ENCODE peak calls at places on chromosomes 16 and 17, in six cellular contexts. One of them, this sample, is unnamed.

GRCh38 chr16:16183562-16183961 is 39.7 kb downstream of the ABCC6 start:
- DNase-seq in cardiac fibroblast: no peak
- DNase-seq in suprapubic skin: no peak
- DNase-seq in heart left ventricle: no peak
- DNase-seq in AG04450: no peak
- DNase-seq in ovary: no peak
- DNase-seq in this sample: no peak

GRCh38 chr17:65463242-65463641 is 98.2 kb downstream of the AXIN2 start:
- DNase-seq in cardiac fibroblast: peak
- DNase-seq in suprapubic skin: no peak
- DNase-seq in heart left ventricle: peak
- DNase-seq in AG04450: no peak
- DNase-seq in ovary: no peak
- DNase-seq in this sample: no peak

GRCh38 chr17:55200904-55201608 is 63.7 kb upstream of the HLF start:
- DNase-seq in cardiac fibroblast: no peak
- DNase-seq in suprapubic skin: no peak
- DNase-seq in heart left ventricle: no peak
- DNase-seq in AG04450: no peak
- DNase-seq in ovary: no peak
- DNase-seq in this sample: no peak

GRCh38 chr17:17303847-17304490 is 796 bp downstream of the NT5M start:
- DNase-seq in cardiac fibroblast: no peak
- DNase-seq in suprapubic skin: no peak
- DNase-seq in heart left ventricle: no peak
- DNase-seq in AG04450: no peak
- DNase-seq in ovary: peak
- DNase-seq in this sample: no peak

GRCh38 chr16:68072038-68072695 is 13.0 kb upstream of the NFATC3 start:
- DNase-seq in cardiac fibroblast: peak
- DNase-seq in suprapubic skin: no peak
- DNase-seq in heart left ventricle: no peak
- DNase-seq in AG04450: no peak
- DNase-seq in ovary: peak
- DNase-seq in this sample: no peak

GRCh38 chr17:1298616-1299015 is 19.2 kb downstream of the TRARG1 start:
- DNase-seq in cardiac fibroblast: no peak
- DNase-seq in suprapubic skin: no peak
- DNase-seq in heart left ventricle: no peak
- DNase-seq in AG04450: no peak
- DNase-seq in ovary: no peak
- DNase-seq in this sample: peak

GRCh38 chr17:50767030-50767429 is 288 bp downstream of the ANKRD40CL start:
- DNase-seq in cardiac fibroblast: no peak
- DNase-seq in suprapubic skin: no peak
- DNase-seq in heart left ventricle: no peak
- DNase-seq in AG04450: no peak
- DNase-seq in ovary: no peak
- DNase-seq in this sample: no peak

GRCh38 chr17:66625321-66625767 is 209.6 kb upstream of the CACNG5 start:
- DNase-seq in cardiac fibroblast: peak
- DNase-seq in suprapubic skin: no peak
- DNase-seq in heart left ventricle: no peak
- DNase-seq in AG04450: no peak
- DNase-seq in ovary: no peak
- DNase-seq in this sample: no peak

GRCh38 chr17:42878123-42878880 is 22.3 kb upstream of the G6PC1 start:
- DNase-seq in cardiac fibroblast: no peak
- DNase-seq in suprapubic skin: no peak
- DNase-seq in heart left ventricle: no peak
- DNase-seq in AG04450: no peak
- DNase-seq in ovary: no peak
- DNase-seq in this sample: no peak

GRCh38 chr17:4436846-4437245 is 3.1 kb downstream of the SPNS3 start:
- DNase-seq in cardiac fibroblast: no peak
- DNase-seq in suprapubic skin: no peak
- DNase-seq in heart left ventricle: no peak
- DNase-seq in AG04450: no peak
- DNase-seq in ovary: no peak
- DNase-seq in this sample: no peak

GRCh38 chr17:45871718-45872117 is 22.6 kb upstream of the MAPT start:
- DNase-seq in cardiac fibroblast: no peak
- DNase-seq in suprapubic skin: no peak
- DNase-seq in heart left ventricle: no peak
- DNase-seq in AG04450: no peak
- DNase-seq in ovary: no peak
- DNase-seq in this sample: no peak

GRCh38 chr17:67696853-67697505 is 20.8 kb upstream of the NOL11 start:
- DNase-seq in cardiac fibroblast: no peak
- DNase-seq in suprapubic skin: no peak
- DNase-seq in heart left ventricle: no peak
- DNase-seq in AG04450: no peak
- DNase-seq in ovary: no peak
- DNase-seq in this sample: no peak

GRCh38 chr16:54164789-54165173 is 121.8 kb downstream of the IRX3 start:
- DNase-seq in cardiac fibroblast: no peak
- DNase-seq in suprapubic skin: no peak
- DNase-seq in heart left ventricle: no peak
- DNase-seq in AG04450: no peak
- DNase-seq in ovary: no peak
- DNase-seq in this sample: no peak

GRCh38 chr17:1643293-1643998 is 2.1 kb downstream of the SCARF1 start:
- DNase-seq in cardiac fibroblast: no peak
- DNase-seq in suprapubic skin: no peak
- DNase-seq in heart left ventricle: no peak
- DNase-seq in AG04450: no peak
- DNase-seq in ovary: no peak
- DNase-seq in this sample: peak

GRCh38 chr17:4622375-4622774 is 19.1 kb downstream of the ALOX15 start:
- DNase-seq in cardiac fibroblast: no peak
- DNase-seq in suprapubic skin: no peak
- DNase-seq in heart left ventricle: no peak
- DNase-seq in AG04450: no peak
- DNase-seq in ovary: no peak
- DNase-seq in this sample: no peak

GRCh38 chr17:71409712-71410111 is 711.1 kb upstream of the SOX9 start:
- DNase-seq in cardiac fibroblast: peak
- DNase-seq in suprapubic skin: no peak
- DNase-seq in heart left ventricle: no peak
- DNase-seq in AG04450: no peak
- DNase-seq in ovary: no peak
- DNase-seq in this sample: no peak

GRCh38 chr17:29929006-29929543 is 953 bp downstream of the SSH2 start:
- DNase-seq in cardiac fibroblast: peak
- DNase-seq in suprapubic skin: no peak
- DNase-seq in heart left ventricle: no peak
- DNase-seq in AG04450: no peak
- DNase-seq in ovary: no peak
- DNase-seq in this sample: no peak

GRCh38 chr16:3214904-3215600 is 19.9 kb downstream of the ZNF200 start:
- DNase-seq in cardiac fibroblast: no peak
- DNase-seq in suprapubic skin: no peak
- DNase-seq in heart left ventricle: no peak
- DNase-seq in AG04450: no peak
- DNase-seq in ovary: no peak
- DNase-seq in this sample: no peak

GRCh38 chr17:50239913-50240312 is 34.4 kb upstream of the TMEM92 start:
- DNase-seq in cardiac fibroblast: peak
- DNase-seq in suprapubic skin: no peak
- DNase-seq in heart left ventricle: no peak
- DNase-seq in AG04450: no peak
- DNase-seq in ovary: no peak
- DNase-seq in this sample: no peak

GRCh38 chr17:21817791-21818364 is 125.6 kb downstream of the KCNJ18 start:
- DNase-seq in cardiac fibroblast: no peak
- DNase-seq in suprapubic skin: no peak
- DNase-seq in heart left ventricle: no peak
- DNase-seq in AG04450: no peak
- DNase-seq in ovary: no peak
- DNase-seq in this sample: no peak

GRCh38 chr17:82703935-82704865 is 5.7 kb upstream of the RAB40B start:
- DNase-seq in cardiac fibroblast: no peak
- DNase-seq in suprapubic skin: no peak
- DNase-seq in heart left ventricle: no peak
- DNase-seq in AG04450: no peak
- DNase-seq in ovary: no peak
- DNase-seq in this sample: no peak

GRCh38 chr16:59654455-59654854 is 920.3 kb upstream of the GOT2 start:
- DNase-seq in cardiac fibroblast: no peak
- DNase-seq in suprapubic skin: no peak
- DNase-seq in heart left ventricle: no peak
- DNase-seq in AG04450: no peak
- DNase-seq in ovary: no peak
- DNase-seq in this sample: no peak

GRCh38 chr16:14070555-14070876 is 603 bp upstream of the MRTFB start:
- DNase-seq in cardiac fibroblast: no peak
- DNase-seq in suprapubic skin: no peak
- DNase-seq in heart left ventricle: no peak
- DNase-seq in AG04450: no peak
- DNase-seq in ovary: no peak
- DNase-seq in this sample: no peak

GRCh38 chr16:50244140-50244503 is 22.2 kb upstream of the ADCY7 start:
- DNase-seq in cardiac fibroblast: peak
- DNase-seq in suprapubic skin: no peak
- DNase-seq in heart left ventricle: no peak
- DNase-seq in AG04450: no peak
- DNase-seq in ovary: no peak
- DNase-seq in this sample: no peak

GRCh38 chr17:64130559-64131001 is 636 bp upstream of the ERN1 start:
- DNase-seq in cardiac fibroblast: peak
- DNase-seq in suprapubic skin: no peak
- DNase-seq in heart left ventricle: peak
- DNase-seq in AG04450: no peak
- DNase-seq in ovary: peak
- DNase-seq in this sample: peak

GRCh38 chr16:75244844-75245758 is 6.3 kb downstream of the BCAR1 start:
- DNase-seq in cardiac fibroblast: peak
- DNase-seq in suprapubic skin: no peak
- DNase-seq in heart left ventricle: peak
- DNase-seq in AG04450: peak
- DNase-seq in ovary: peak
- DNase-seq in this sample: no peak

GRCh38 chr17:78422872-78423588 is 44.6 kb downstream of the PGS1 start:
- DNase-seq in cardiac fibroblast: no peak
- DNase-seq in suprapubic skin: no peak
- DNase-seq in heart left ventricle: no peak
- DNase-seq in AG04450: no peak
- DNase-seq in ovary: no peak
- DNase-seq in this sample: no peak

GRCh38 chr17:80673152-80673920 is 128.7 kb downstream of the RPTOR start:
- DNase-seq in cardiac fibroblast: no peak
- DNase-seq in suprapubic skin: no peak
- DNase-seq in heart left ventricle: no peak
- DNase-seq in AG04450: no peak
- DNase-seq in ovary: no peak
- DNase-seq in this sample: no peak

GRCh38 chr16:63655846-63656245 is 1466.0 kb downstream of the CDH11 start:
- DNase-seq in cardiac fibroblast: no peak
- DNase-seq in suprapubic skin: no peak
- DNase-seq in heart left ventricle: no peak
- DNase-seq in AG04450: no peak
- DNase-seq in ovary: no peak
- DNase-seq in this sample: no peak

GRCh38 chr16:57603110-57604024 is 25.1 kb upstream of the ADGRG1 start:
- DNase-seq in cardiac fibroblast: no peak
- DNase-seq in suprapubic skin: peak
- DNase-seq in heart left ventricle: no peak
- DNase-seq in AG04450: no peak
- DNase-seq in ovary: no peak
- DNase-seq in this sample: no peak

GRCh38 chr17:35668807-35669206 is 62.6 kb upstream of the RASL10B start:
- DNase-seq in cardiac fibroblast: no peak
- DNase-seq in suprapubic skin: no peak
- DNase-seq in heart left ventricle: no peak
- DNase-seq in AG04450: peak
- DNase-seq in ovary: no peak
- DNase-seq in this sample: no peak

GRCh38 chr16:19415918-19416317 is 1.8 kb upstream of the TMC5 start:
- DNase-seq in cardiac fibroblast: no peak
- DNase-seq in suprapubic skin: no peak
- DNase-seq in heart left ventricle: no peak
- DNase-seq in AG04450: no peak
- DNase-seq in ovary: no peak
- DNase-seq in this sample: no peak

GRCh38 chr17:78325076-78325712 is 34.7 kb downstream of the SOCS3 start:
- DNase-seq in cardiac fibroblast: peak
- DNase-seq in suprapubic skin: no peak
- DNase-seq in heart left ventricle: peak
- DNase-seq in AG04450: no peak
- DNase-seq in ovary: no peak
- DNase-seq in this sample: no peak

GRCh38 chr16:57528499-57529323 is 7.7 kb downstream of the CCDC102A start:
- DNase-seq in cardiac fibroblast: no peak
- DNase-seq in suprapubic skin: no peak
- DNase-seq in heart left ventricle: no peak
- DNase-seq in AG04450: no peak
- DNase-seq in ovary: peak
- DNase-seq in this sample: no peak

GRCh38 chr17:45001310-45001709 is 33.2 kb upstream of the C1QL1 start:
- DNase-seq in cardiac fibroblast: no peak
- DNase-seq in suprapubic skin: no peak
- DNase-seq in heart left ventricle: no peak
- DNase-seq in AG04450: no peak
- DNase-seq in ovary: no peak
- DNase-seq in this sample: no peak

GRCh38 chr17:7982666-7983065 is 19.7 kb upstream of the GUCY2D start:
- DNase-seq in cardiac fibroblast: peak
- DNase-seq in suprapubic skin: peak
- DNase-seq in heart left ventricle: no peak
- DNase-seq in AG04450: no peak
- DNase-seq in ovary: no peak
- DNase-seq in this sample: no peak
- TF ChIP-seq CTCF in cardiac fibroblast: no peak
- TF ChIP-seq CTCF in suprapubic skin: no peak
- TF ChIP-seq CTCF in heart left ventricle: no peak
- TF ChIP-seq CTCF in AG04450: no peak
- TF ChIP-seq CTCF in ovary: no peak
- TF ChIP-seq CTCF in this sample: no peak

GRCh38 chr17:75878174-75878998 is at the start of gene TRIM47:
- DNase-seq in cardiac fibroblast: peak
- DNase-seq in suprapubic skin: no peak
- DNase-seq in heart left ventricle: peak
- DNase-seq in AG04450: no peak
- DNase-seq in ovary: peak
- DNase-seq in this sample: no peak
- TF ChIP-seq CTCF in cardiac fibroblast: peak
- TF ChIP-seq CTCF in suprapubic skin: peak
- TF ChIP-seq CTCF in heart left ventricle: no peak
- TF ChIP-seq CTCF in AG04450: peak
- TF ChIP-seq CTCF in ovary: peak
- TF ChIP-seq CTCF in this sample: no peak

GRCh38 chr17:57001541-57001940 is 23.6 kb downstream of the SCPEP1 start:
- DNase-seq in cardiac fibroblast: no peak
- DNase-seq in suprapubic skin: no peak
- DNase-seq in heart left ventricle: no peak
- DNase-seq in AG04450: no peak
- DNase-seq in ovary: no peak
- DNase-seq in this sample: no peak
- TF ChIP-seq CTCF in cardiac fibroblast: no peak
- TF ChIP-seq CTCF in suprapubic skin: no peak
- TF ChIP-seq CTCF in heart left ventricle: no peak
- TF ChIP-seq CTCF in AG04450: no peak
- TF ChIP-seq CTCF in ovary: no peak
- TF ChIP-seq CTCF in this sample: no peak

GRCh38 chr16:88408561-88408960 is 25.8 kb downstream of the ZNF469 start:
- DNase-seq in cardiac fibroblast: no peak
- DNase-seq in suprapubic skin: no peak
- DNase-seq in heart left ventricle: no peak
- DNase-seq in AG04450: no peak
- DNase-seq in ovary: no peak
- DNase-seq in this sample: no peak
- TF ChIP-seq CTCF in cardiac fibroblast: no peak
- TF ChIP-seq CTCF in suprapubic skin: no peak
- TF ChIP-seq CTCF in heart left ventricle: no peak
- TF ChIP-seq CTCF in AG04450: no peak
- TF ChIP-seq CTCF in ovary: no peak
- TF ChIP-seq CTCF in this sample: no peak